ENCODE peak calls at places on chromosomes 16 and 17, in seven cellular contexts. V is NB4; U is fibroblast of lung; B is AG04450; W is skeletal muscle cell; M is Karpas-422; O is CD8-positive, alpha-beta T cell. C is an unnamed sample.

GRCh38 chr16:31351937-31352315 is 3.0 kb upstream of the ITGAX start:
- DNase-seq in O (no peak), M (no peak), W (no peak), V (peak; percentile 87), U (no peak), B (no peak), C (peak; percentile 62)

GRCh38 chr17:35947156-35947585 is 3.7 kb upstream of the LYZL6 start:
- DNase-seq in U (peak; percentile 35), V (peak; percentile 81), W (no peak), M (peak; percentile 86), O (peak; percentile 53), B (no peak), C (no peak)

GRCh38 chr17:17320188-17320910 is 17.2 kb downstream of the NT5M start:
- DNase-seq in M (no peak), O (no peak), B (no peak), U (no peak), V (no peak), W (no peak), C (no peak)

GRCh38 chr17:56641894-56642293 is 48.4 kb downstream of the NOG start:
- DNase-seq in O (no peak), M (no peak), V (no peak), W (no peak), B (no peak), U (no peak), C (no peak)

GRCh38 chr16:54503436-54503835 is 216.8 kb upstream of the IRX3 start:
- DNase-seq in O (no peak), V (no peak), B (no peak), M (no peak), W (no peak), U (peak; percentile 4), C (no peak)

GRCh38 chr17:57868007-57868774 is 18.3 kb upstream of the MRPS23 start:
- DNase-seq in O (peak; percentile 33), M (peak; percentile 76), U (peak; percentile 95), B (peak; percentile 71), V (peak; percentile 96), W (peak; percentile 76), C (peak; percentile 92)

GRCh38 chr17:29611351-29612093 is 11.2 kb downstream of the CORO6 start:
- DNase-seq in O (no peak), B (no peak), U (no peak), M (no peak), W (no peak), V (no peak), C (peak; percentile 55)

GRCh38 chr17:55674107-55674506 is 48.6 kb downstream of the TMEM100 start:
- DNase-seq in U (no peak), B (no peak), M (no peak), O (no peak), V (peak; percentile 87), W (peak; percentile 58), C (no peak)

GRCh38 chr17:2852729-2853110 is 56.5 kb downstream of the RAP1GAP2 start:
- DNase-seq in W (no peak), O (no peak), M (no peak), U (no peak), V (no peak), B (no peak), C (no peak)

GRCh38 chr16:68885321-68885720 is 42.0 kb downstream of the TANGO6 start:
- DNase-seq in O (no peak), W (no peak), M (no peak), U (no peak), B (no peak), V (no peak), C (no peak)

GRCh38 chr17:78899361-78900260 is 3.4 kb downstream of the CEP295NL start:
- DNase-seq in O (no peak), W (no peak), V (no peak), U (peak; percentile 43), M (no peak), B (no peak), C (no peak)

GRCh38 chr16:46885960-46886763 is 2.0 kb downstream of the GPT2 start:
- DNase-seq in U (peak; percentile 74), V (peak; percentile 23), B (peak; percentile 26), W (peak; percentile 52), O (no peak), M (no peak), C (no peak)

GRCh38 chr16:50684823-50685455 is 3.8 kb upstream of the SNX20 start:
- DNase-seq in U (no peak), W (no peak), O (no peak), V (peak; percentile 82), B (no peak), M (no peak), C (no peak)

GRCh38 chr17:78040561-78041400 is 82.3 kb downstream of the TNRC6C start:
- DNase-seq in M (no peak), B (no peak), U (peak; percentile 58), V (no peak), W (no peak), O (peak; percentile 24), C (peak; percentile 89)

GRCh38 chr17:51434434-51435170 is 174.3 kb downstream of the UTP18 start:
- DNase-seq in V (peak; percentile 30), U (no peak), W (no peak), O (no peak), B (no peak), M (no peak), C (no peak)
- H3K4me3 ChIP-seq in V (no peak overlapping the region), U (no peak overlapping the region), W (no peak overlapping the region), O (no peak overlapping the region), B (no peak overlapping the region), M (no peak overlapping the region), C (no peak overlapping the region)

GRCh38 chr16:89095401-89095974 is 1.8 kb downstream of the ACSF3 start:
- DNase-seq in B (no peak), U (no peak), O (no peak), W (no peak), V (no peak), M (peak; percentile 49), C (no peak)
- H3K4me3 ChIP-seq in B (no peak overlapping the region), U (no peak overlapping the region), O (no peak overlapping the region), W (no peak overlapping the region), V (no peak overlapping the region), M (peak overlapping the region; percentile 99), C (no peak overlapping the region)

GRCh38 chr16:963913-964695 is 6.7 kb downstream of the LMF1 start:
- DNase-seq in O (no peak), B (no peak), V (peak; percentile 12), U (peak; percentile 37), W (no peak), M (no peak), C (peak; percentile 67)
- H3K4me3 ChIP-seq in O (no peak overlapping the region), B (no peak overlapping the region), V (no peak overlapping the region), U (no peak overlapping the region), W (no peak overlapping the region), M (no peak overlapping the region), C (no peak overlapping the region)

GRCh38 chr17:32820440-32820839 is 56.5 kb downstream of the MYO1D start:
- DNase-seq in W (no peak), V (no peak), M (no peak), U (no peak), O (no peak), B (no peak), C (no peak)
- H3K4me3 ChIP-seq in W (no peak overlapping the region), V (no peak overlapping the region), M (no peak overlapping the region), U (no peak overlapping the region), O (no peak overlapping the region), B (no peak overlapping the region), C (no peak overlapping the region)

GRCh38 chr17:13002761-13003453 is 14.9 kb downstream of the ELAC2 start:
- DNase-seq in W (no peak), U (peak; percentile 54), O (peak; percentile 59), B (peak; percentile 55), V (peak; percentile 61), M (peak; percentile 80), C (peak; percentile 93)

GRCh38 chr17:13003927-13004326 is 13.9 kb downstream of the ELAC2 start:
- DNase-seq in B (no peak), M (no peak), U (no peak), W (no peak), V (no peak), O (no peak), C (no peak)

GRCh38 chr17:13005530-13005929 is 12.3 kb downstream of the ELAC2 start:
- DNase-seq in M (no peak), W (no peak), O (no peak), B (no peak), V (no peak), U (no peak), C (no peak)

GRCh38 chr17:13003454-13003851 is 14.4 kb downstream of the ELAC2 start:
- DNase-seq in V (no peak), W (no peak), O (no peak), U (no peak), B (no peak), M (no peak), C (no peak)

GRCh38 chr17:13004336-13004735 is 13.5 kb downstream of the ELAC2 start:
- DNase-seq in O (no peak), M (no peak), W (no peak), U (peak; percentile 38), B (no peak), V (no peak), C (no peak)
- H3K4me3 ChIP-seq in O (no peak overlapping the region), M (no peak overlapping the region), W (no peak overlapping the region), U (no peak overlapping the region), B (no peak overlapping the region), V (no peak overlapping the region), C (no peak overlapping the region)

DNA sequence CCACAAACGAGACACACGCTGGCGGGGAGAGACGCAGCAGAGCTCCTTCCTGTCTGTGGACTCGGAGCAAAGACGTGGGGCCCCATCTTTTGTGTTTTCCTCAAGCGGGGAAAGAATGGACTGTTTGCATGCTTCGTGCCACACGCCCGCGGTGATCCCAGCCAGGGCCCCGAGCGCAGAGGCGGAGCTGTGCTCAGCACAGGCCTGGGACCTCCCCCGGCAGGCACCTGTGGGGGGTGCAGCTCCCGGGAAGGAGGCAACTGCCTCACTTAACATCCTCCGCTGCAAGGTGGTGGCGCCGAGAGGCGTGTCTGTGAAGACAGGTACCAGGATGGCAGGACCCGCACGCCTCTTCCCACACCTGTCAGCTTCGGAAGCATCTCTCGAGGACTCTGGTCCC is 19.2 kb downstream of the TRARG1 start:
- DNase-seq in U (no peak), V (no peak), W (no peak), M (no peak), B (no peak), O (peak; percentile 38), C (no peak)
- H3K4me3 ChIP-seq in U (no peak overlapping the region), V (no peak overlapping the region), W (no peak overlapping the region), M (no peak overlapping the region), B (no peak overlapping the region), O (peak overlapping the region; percentile 24), C (no peak overlapping the region)

C was measured in aorta.